ENCODE peak calls at places on chromosomes 4 and X, in six cellular contexts. E is mammary epithelial cell; Q is stimulated activated CD4-positive, alpha-beta T cell treated with anti-CD3 and anti-CD28 coated beads, Interleukin-15, amount 100 ng/mL, for 1 hour; Z is NCI-H2029; D is glutamatergic neuron; V is T follicular helper cell. K is an unnamed sample.

GRCh38 chr4:3880595-3881120 is 114.5 kb downstream of the ADRA2C start:
- DNase-seq in E (peak), Q (peak), Z (peak), D (peak), V (peak), K (peak)

GRCh38 chr4:37561803-37562207 is 124.4 kb downstream of the RELL1 start:
- DNase-seq in E (peak), Q (no peak), Z (no peak), D (no peak), V (no peak), K (peak)

GRCh38 chr4:101556845-101557244 is 209.5 kb upstream of the PPP3CA start:
- DNase-seq in E (no peak), Q (no peak), Z (no peak), D (no peak), V (no peak), K (no peak)

GRCh38 chr4:124111922-124112321 is 600.6 kb downstream of the ANKRD50 start:
- DNase-seq in E (peak), Q (no peak), Z (peak), D (no peak), V (no peak), K (peak)

GRCh38 chr4:186032259-186032658 is 36.7 kb upstream of the TLR3 start:
- DNase-seq in E (no peak), Q (no peak), Z (no peak), D (no peak), V (no peak), K (peak)

GRCh38 chrX:45628041-45628440 is 427.4 kb upstream of the DIPK2B start:
- DNase-seq in E (no peak), Q (no peak), Z (no peak), D (no peak), V (no peak), K (peak)

GRCh38 chr4:38294238-38294637 is 334.0 kb downstream of the PTTG2 start:
- DNase-seq in E (no peak), Q (no peak), Z (no peak), D (no peak), V (no peak), K (no peak)

GRCh38 chrX:134294548-134294947 is 57.6 kb downstream of the CCDC160 start:
- DNase-seq in E (no peak), Q (no peak), Z (no peak), D (no peak), V (no peak), K (peak)

GRCh38 chr4:113026556-113026955 is 22.9 kb upstream of the ANK2 start:
- DNase-seq in E (peak), Q (no peak), Z (no peak), D (no peak), V (no peak), K (peak)

GRCh38 chr4:184793735-184794355 is 31.9 kb downstream of the ACSL1 start:
- DNase-seq in E (no peak), Q (no peak), Z (no peak), D (no peak), V (no peak), K (no peak)

GRCh38 chr4:20019310-20020015 is 232.2 kb upstream of the SLIT2 start:
- DNase-seq in E (no peak), Q (no peak), Z (no peak), D (no peak), V (no peak), K (peak)

GRCh38 chrX:42188730-42189129 is 265.4 kb upstream of the CASK start:
- DNase-seq in E (no peak), Q (no peak), Z (peak), D (no peak), V (no peak), K (no peak)

GRCh38 chr4:13547563-13548041 is 3.3 kb upstream of the NKX3-2 start:
- DNase-seq in E (no peak), Q (no peak), Z (peak), D (no peak), V (no peak), K (no peak)

GRCh38 chr4:10115657-10116624 is 658 bp downstream of the WDR1 start:
- DNase-seq in E (peak), Q (no peak), Z (peak), D (peak), V (peak), K (peak)

GRCh38 chrX:154477891-154478477 is 1.1 kb downstream of the LAGE3 start:
- DNase-seq in E (no peak), Q (no peak), Z (no peak), D (no peak), V (no peak), K (no peak)

GRCh38 chr4:156970501-156971167 is 965 bp downstream of the PDGFC start:
- DNase-seq in E (peak), Q (no peak), Z (no peak), D (peak), V (no peak), K (peak)

GRCh38 chr4:152454398-152455011 is 81.4 kb downstream of the FBXW7 start:
- DNase-seq in E (peak), Q (no peak), Z (no peak), D (no peak), V (no peak), K (peak)

GRCh38 chrX:54937416-54937815 is 16.8 kb downstream of the TRO start:
- DNase-seq in E (no peak), Q (no peak), Z (no peak), D (no peak), V (no peak), K (no peak)

GRCh38 chr4:109495514-109495913 is 61.9 kb downstream of the SEC24B start:
- DNase-seq in E (no peak), Q (no peak), Z (no peak), D (no peak), V (no peak), K (no peak)

GRCh38 chrX:21255207-21255606 is 119.0 kb upstream of the CNKSR2 start:
- DNase-seq in E (no peak), Q (no peak), Z (no peak), D (no peak), V (no peak), K (no peak)

GRCh38 chr4:113088050-113088449 is 38.6 kb downstream of the ANK2 start:
- DNase-seq in E (no peak), Q (no peak), Z (no peak), D (no peak), V (no peak), K (no peak)

GRCh38 chrX:128408842-128409241 is 356.6 kb upstream of the ACTRT1 start:
- DNase-seq in E (no peak), Q (no peak), Z (no peak), D (no peak), V (no peak), K (no peak)

GRCh38 chr4:156888762-156889161 is 82.8 kb downstream of the PDGFC start:
- DNase-seq in E (peak), Q (no peak), Z (no peak), D (no peak), V (no peak), K (peak)

GRCh38 chr4:55866973-55867574 is 13.6 kb downstream of the EXOC1 start:
- DNase-seq in E (peak), Q (no peak), Z (peak), D (no peak), V (no peak), K (peak)

GRCh38 chr4:21470531-21470930 is 478.0 kb downstream of the KCNIP4 start:
- DNase-seq in E (peak), Q (no peak), Z (peak), D (no peak), V (no peak), K (peak)

GRCh38 chrX:114924423-114924822 is 93.0 kb downstream of the IL13RA2 start:
- DNase-seq in E (no peak), Q (no peak), Z (no peak), D (no peak), V (no peak), K (no peak)

GRCh38 chr4:187972135-187972534 is 23.4 kb upstream of the ZFP42 start:
- DNase-seq in E (no peak), Q (no peak), Z (no peak), D (no peak), V (no peak), K (no peak)

GRCh38 chr4:35963969-35964515 is 280.3 kb downstream of the ARAP2 start:
- DNase-seq in E (peak), Q (no peak), Z (no peak), D (no peak), V (no peak), K (peak)

GRCh38 chr4:175616287-175616686 is 195.8 kb downstream of the GPM6A start:
- DNase-seq in E (no peak), Q (no peak), Z (no peak), D (no peak), V (no peak), K (no peak)

GRCh38 chr4:158796370-158797140 is 27.7 kb downstream of the FNIP2 start:
- DNase-seq in E (peak), Q (no peak), Z (no peak), D (no peak), V (no peak), K (peak)

GRCh38 chrX:69117876-69118526 is 47.3 kb downstream of the PJA1 start:
- DNase-seq in E (no peak), Q (no peak), Z (no peak), D (no peak), V (no peak), K (no peak)

GRCh38 chr4:125353131-125353530 is 38.4 kb downstream of the FAT4 start:
- DNase-seq in E (no peak), Q (no peak), Z (no peak), D (no peak), V (no peak), K (no peak)

K was measured in epithelial cell of esophagus.